ENCODE peak calls at places on chromosomes 11 and 22, in five cellular contexts. M is IMR-90, G is H9, O is mesenchymal stem cell, R is H1. F is an unnamed sample.

GRCh38 chr11:132803436-132803835 is 728.9 kb downstream of the OPCML start:
- DNase-seq in M (peak; percentile 32), G (no peak), O (no peak), R (no peak), F (no peak)

GRCh38 chr11:36376315-36376887 is 80.3 kb downstream of the PRR5L start:
- DNase-seq in M (peak; percentile 18), G (peak; percentile 58), O (peak; percentile 43), R (no peak), F (peak; percentile 42)

GRCh38 chr11:10625982-10626311 is 57.5 kb upstream of the LYVE1 start:
- DNase-seq in M (no peak), G (no peak), O (no peak), R (peak; percentile 44), F (no peak)

GRCh38 chr11:7551571-7551970 is 37.8 kb downstream of the PPFIBP2 start:
- DNase-seq in M (peak; percentile 43), G (no peak), O (peak; percentile 39), R (no peak), F (no peak)

GRCh38 chr22:38079804-38080203 is 4.2 kb downstream of the SLC16A8 start:
- DNase-seq in M (no peak), G (no peak), O (no peak), R (no peak), F (no peak)

GRCh38 chr11:124079631-124080318 is 35.5 kb upstream of the VWA5A start:
- DNase-seq in M (no peak), G (no peak), O (peak; percentile 50), R (no peak), F (no peak)

GRCh38 chr11:7524831-7525230 is 11.0 kb downstream of the PPFIBP2 start:
- DNase-seq in M (no peak), G (no peak), O (no peak), R (no peak), F (no peak)

GRCh38 chr11:74278721-74279148 is 32.7 kb downstream of the P4HA3 start:
- DNase-seq in M (peak; percentile 100), G (no peak), O (peak; percentile 88), R (no peak), F (no peak)

GRCh38 chr11:93537022-93537421 is 6.2 kb downstream of the SMCO4 start:
- DNase-seq in M (no peak), G (no peak), O (no peak), R (no peak), F (no peak)

GRCh38 chr11:36095716-36096115 is 151.9 kb downstream of the LDLRAD3 start:
- DNase-seq in M (no peak), G (no peak), O (peak; percentile 81), R (no peak), F (no peak)

GRCh38 chr11:123608945-123609344 is 45.5 kb downstream of the SCN3B start:
- DNase-seq in M (no peak), G (no peak), O (no peak), R (no peak), F (no peak)

GRCh38 chr22:41512421-41513194 is 31.7 kb downstream of the POLR3H start:
- DNase-seq in M (peak; percentile 70), G (peak; percentile 93), O (peak; percentile 72), R (peak; percentile 81), F (peak; percentile 57)

GRCh38 chr11:11979487-11980117 is 28.8 kb downstream of the DKK3 start:
- DNase-seq in M (peak; percentile 81), G (no peak), O (peak; percentile 91), R (no peak), F (no peak)

GRCh38 chr22:46443850-46444389 is 93.5 kb downstream of the CELSR1 start:
- DNase-seq in M (no peak), G (no peak), O (no peak), R (no peak), F (no peak)

GRCh38 chr11:23778971-23779370 is 717.9 kb upstream of the LUZP2 start:
- DNase-seq in M (peak; percentile 32), G (no peak), O (peak; percentile 48), R (no peak), F (no peak)

GRCh38 chr11:109138200-109138599 is 283.8 kb upstream of the C11orf87 start:
- DNase-seq in M (peak; percentile 11), G (no peak), O (no peak), R (no peak), F (no peak)

GRCh38 chr22:42500164-42500835 is 19.3 kb downstream of the RRP7A start:
- DNase-seq in M (peak; percentile 35), G (peak; percentile 96), O (peak; percentile 61), R (peak; percentile 98), F (peak; percentile 65)

GRCh38 chr11:73267921-73268540 is 4.1 kb upstream of the P2RY6 start:
- DNase-seq in M (no peak), G (peak; percentile 22), O (no peak), R (no peak), F (no peak)

DNA sequence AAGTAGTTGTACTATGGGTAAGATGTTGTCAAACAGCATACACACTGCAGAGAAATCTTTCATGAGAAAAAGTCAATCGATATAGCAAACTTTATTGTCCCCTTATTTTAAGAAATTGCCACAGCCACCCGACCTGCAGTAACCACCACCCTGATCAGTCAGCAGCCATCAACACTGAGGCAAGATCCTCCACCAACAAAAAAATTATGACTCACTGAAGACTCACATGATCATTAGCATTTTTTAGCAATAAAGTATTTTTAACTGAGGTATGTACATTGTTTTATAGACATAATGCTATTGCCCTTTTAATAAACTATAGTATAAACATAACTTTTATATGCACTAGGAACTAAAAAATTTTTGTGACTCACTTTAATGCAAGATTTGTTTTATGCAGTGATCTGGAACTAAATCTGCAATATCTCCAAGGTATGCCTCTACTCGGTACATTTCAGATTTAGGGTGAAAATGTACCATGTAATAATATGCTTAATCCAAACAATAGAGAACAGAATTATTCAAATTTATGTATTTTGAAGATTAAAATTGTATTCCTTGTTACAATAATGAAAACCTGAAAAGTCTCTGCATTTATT is 79.2 kb upstream of the CEP126 start:
- DNase-seq in M (peak; percentile 24), G (no peak), O (no peak), R (no peak), F (no peak)
- H2AFZ ChIP-seq in M (no peak overlapping the region), G (no peak overlapping the region), O (no peak overlapping the region), R (no peak overlapping the region), F (no peak overlapping the region)

GRCh38 chr22:49960159-49960966 is at the start of gene PIM3:
- DNase-seq in M (peak; percentile 95), G (peak; percentile 94), O (peak; percentile 95), R (peak; percentile 87), F (peak; percentile 94)
- H3K18ac ChIP-seq in M (no peak within 1 kb of the TSS), G (peak within 1 kb of the TSS; percentile 37), O (peak within 1 kb of the TSS; percentile 97), R (peak within 1 kb of the TSS; percentile 71), F (peak within 1 kb of the TSS; percentile 99)

DNA sequence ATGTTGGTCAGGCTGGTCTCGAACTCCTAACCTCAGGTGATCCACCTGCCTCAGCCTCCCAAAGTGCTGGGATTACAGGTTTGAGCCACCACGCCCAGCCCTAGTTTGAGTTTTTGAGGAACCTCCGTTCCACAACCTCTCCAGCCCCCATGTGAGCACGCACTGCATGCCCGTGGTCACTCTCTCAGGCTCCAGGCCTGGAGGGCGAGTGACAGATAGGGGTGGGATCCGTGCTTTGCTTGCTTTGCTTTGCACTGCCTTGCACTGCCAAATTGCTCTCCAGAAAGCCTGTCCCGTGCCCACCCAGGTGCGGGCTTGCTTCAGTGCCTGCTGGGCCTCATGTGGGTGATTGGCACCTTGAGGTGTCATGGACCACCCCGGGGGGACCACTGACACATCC is 29.9 kb downstream of the FGF4 start:
- DNase-seq in M (no peak), G (no peak), O (no peak), R (no peak), F (no peak)
- H3K4ac ChIP-seq in M (no peak overlapping the region), G (no peak overlapping the region), O (no peak overlapping the region), R (no peak overlapping the region), F (no peak overlapping the region)

DNA sequence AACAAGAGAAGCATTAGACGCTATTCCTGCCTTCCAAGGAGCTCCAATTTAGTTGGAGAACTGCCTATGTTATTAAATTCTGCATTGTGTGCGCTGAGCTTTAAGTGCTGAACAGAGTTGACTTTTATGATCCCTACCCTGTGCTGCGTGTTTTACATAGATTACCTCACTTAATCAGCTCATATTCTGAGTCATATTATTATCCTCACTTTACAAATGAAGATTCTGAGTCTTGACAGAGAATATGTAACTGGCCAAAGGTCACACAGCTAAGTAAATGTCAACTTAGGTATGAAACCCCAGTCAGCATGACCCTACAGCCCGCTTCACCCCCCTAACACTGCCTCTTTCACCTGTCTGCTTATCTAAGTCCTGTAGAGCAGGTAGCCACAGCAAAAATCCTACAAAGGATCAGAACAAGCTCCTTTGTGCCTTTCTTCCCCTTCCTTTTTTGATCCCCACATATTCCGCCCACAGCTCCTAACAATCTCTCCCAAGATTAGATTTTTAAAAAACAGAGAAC is 19.8 kb upstream of the TMPRSS5 start:
- DNase-seq in M (no peak), G (no peak), O (no peak), R (no peak), F (no peak)
- H2AFZ ChIP-seq in M (no peak overlapping the region), G (no peak overlapping the region), O (no peak overlapping the region), R (no peak overlapping the region), F (no peak overlapping the region)

F was measured in neuronal stem cell.